ENCODE peak calls at places on chromosomes 5 and 9, in six cellular contexts. H is body of pancreas; O is lung; E is H7; G is tibial nerve; J is CD4-positive, CD25-positive, alpha-beta regulatory T cell. R is an unnamed sample.

GRCh38 chr5:171157233-171157632 is 151.8 kb upstream of the TLX3 start:
- DNase-seq in H (no peak), O (no peak), E (no peak), G (no peak), J (no peak), R (no peak)

GRCh38 chr5:165130656-165131055 is 1625.2 kb downstream of the MAT2B start:
- DNase-seq in H (no peak), O (no peak), E (no peak), G (no peak), J (no peak), R (no peak)

GRCh38 chr5:137320056-137321045 is 178.8 kb downstream of the SPOCK1 start:
- DNase-seq in H (peak; percentile 55), O (peak; percentile 37), E (peak; percentile 72), G (peak; percentile 56), J (peak; percentile 7), R (peak; percentile 8)

GRCh38 chr5:132260051-132260450 is 2.6 kb downstream of the PDLIM4 start:
- DNase-seq in H (no peak), O (no peak), E (peak; percentile 16), G (no peak), J (no peak), R (no peak)

GRCh38 chr5:115336964-115337363 is 40.5 kb upstream of the CCDC112 start:
- DNase-seq in H (no peak), O (no peak), E (no peak), G (no peak), J (no peak), R (no peak)

GRCh38 chr9:125608488-125609224 is 98.4 kb downstream of the MAPKAP1 start:
- DNase-seq in H (no peak), O (no peak), E (no peak), G (no peak), J (no peak), R (peak; percentile 10)

GRCh38 chr9:111287127-111287526 is 42.9 kb downstream of the OR2K2 start:
- DNase-seq in H (no peak), O (no peak), E (no peak), G (no peak), J (no peak), R (peak; percentile 43)

GRCh38 chr5:92527311-92528078 is 1053.5 kb downstream of the NR2F1-AS1 start:
- DNase-seq in H (no peak), O (no peak), E (no peak), G (no peak), J (no peak), R (no peak)

GRCh38 chr9:114718801-114719221 is 36.8 kb upstream of the TEX48 start:
- DNase-seq in H (no peak), O (no peak), E (no peak), G (no peak), J (peak; percentile 38), R (no peak)

GRCh38 chr5:10387690-10388089 is 34.2 kb downstream of the MARCHF6 start:
- DNase-seq in H (no peak), O (no peak), E (no peak), G (no peak), J (no peak), R (peak; percentile 63)

GRCh38 chr5:132500244-132500930 is 9.8 kb upstream of the IRF1 start:
- DNase-seq in H (no peak), O (peak; percentile 27), E (peak; percentile 5), G (no peak), J (no peak), R (no peak)

GRCh38 chr9:88218721-88219120 is 80.4 kb upstream of the SPATA31C2 start:
- DNase-seq in H (no peak), O (no peak), E (no peak), G (no peak), J (no peak), R (peak; percentile 56)

GRCh38 chr9:86405926-86406325 is 51.7 kb upstream of the TUT7 start:
- DNase-seq in H (no peak), O (no peak), E (peak; percentile 16), G (no peak), J (no peak), R (peak; percentile 76)

GRCh38 chr9:73613092-73613701 is 461.5 kb downstream of the ANXA1 start:
- DNase-seq in H (no peak), O (no peak), E (no peak), G (no peak), J (no peak), R (no peak)

GRCh38 chr5:76106149-76106548 is 23.0 kb downstream of the SV2C start:
- DNase-seq in H (no peak), O (no peak), E (peak; percentile 10), G (no peak), J (no peak), R (no peak)

GRCh38 chr9:130900701-130901497 is 4.3 kb upstream of the QRFP start:
- DNase-seq in H (no peak), O (no peak), E (no peak), G (no peak), J (no peak), R (no peak)
- H3K27me3 ChIP-seq in H (no peaks in the 10 kb centered on the region), O (peaks cover 2% of the 10 kb centered on the region), E (no peaks in the 10 kb centered on the region), G (peaks cover 74% of the 10 kb centered on the region), J (no peaks in the 10 kb centered on the region), R (no peaks in the 10 kb centered on the region)

DNA sequence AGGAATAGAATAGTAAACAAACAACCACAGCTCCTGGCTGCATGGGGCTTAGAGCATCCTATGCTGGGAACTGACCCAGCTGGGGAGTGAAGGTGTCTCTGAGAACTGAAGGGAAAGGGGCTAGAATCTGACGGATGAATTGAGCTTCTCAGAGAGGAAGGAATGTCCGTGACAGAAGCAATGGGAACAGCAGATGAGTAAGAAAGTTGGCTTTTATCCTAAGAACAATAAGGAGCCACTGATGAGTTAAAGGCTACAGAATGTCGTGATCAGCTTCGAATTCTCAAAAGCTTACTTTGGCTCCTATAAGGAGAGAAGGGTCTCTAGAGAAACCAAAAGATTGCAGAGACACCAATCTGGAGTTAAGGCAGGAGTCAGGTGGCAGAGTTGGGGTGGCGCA is 52.6 kb downstream of the EBF1 start:
- DNase-seq in H (no peak), O (no peak), E (no peak), G (no peak), J (no peak), R (no peak)
- H3K27me3 ChIP-seq in H (no peaks in the 10 kb centered on the region), O (no peaks in the 10 kb centered on the region), E (peaks cover 39% of the 10 kb centered on the region), G (no peaks in the 10 kb centered on the region), J (peaks cover 29% of the 10 kb centered on the region), R (peaks cover 3% of the 10 kb centered on the region)

DNA sequence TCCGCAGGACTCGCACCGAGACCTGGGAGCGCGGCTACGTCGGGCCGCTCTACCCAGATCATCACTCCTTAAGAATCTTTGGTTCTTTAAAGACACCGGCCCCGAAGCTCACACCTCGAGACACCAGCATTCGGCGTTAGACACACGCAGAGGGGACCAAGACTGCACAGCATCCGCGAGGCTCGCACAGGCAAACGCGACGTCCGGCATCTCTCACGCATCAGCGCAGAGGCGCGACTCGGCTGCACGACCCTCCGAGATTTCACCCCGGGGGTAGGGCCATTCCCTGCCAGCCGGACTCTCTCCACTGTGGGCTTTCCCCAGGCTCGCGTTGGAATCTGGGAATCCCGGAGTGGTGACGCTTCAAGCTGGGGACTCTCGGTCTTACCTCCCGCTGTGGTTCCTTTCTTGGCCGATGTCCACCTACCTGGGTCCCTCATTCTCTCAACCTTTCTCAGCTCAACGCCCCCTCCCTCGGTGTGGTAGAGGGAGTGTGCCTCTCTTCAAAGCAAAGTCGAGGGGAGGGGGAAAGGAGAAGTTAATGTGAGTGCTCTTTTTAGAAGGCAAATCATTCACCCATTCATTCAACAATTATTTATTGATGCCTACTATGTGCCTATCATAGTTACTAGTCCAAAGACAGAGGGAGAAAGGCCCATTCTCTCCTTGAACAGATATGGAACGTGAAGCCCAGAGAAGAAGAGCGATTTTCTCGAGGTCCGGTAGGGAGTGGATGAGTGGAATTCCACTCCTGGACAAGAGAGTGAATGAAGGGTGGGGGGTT is 1.3 kb upstream of the HAND1 start:
- DNase-seq in H (no peak), O (no peak), E (peak; percentile 66), G (no peak), J (no peak), R (no peak)
- H3K27me3 ChIP-seq in H (peaks cover 94% of the 10 kb centered on the region), O (peaks cover 8% of the 10 kb centered on the region), E (peaks cover 99% of the 10 kb centered on the region), G (peaks cover 100% of the 10 kb centered on the region), J (peaks cover 65% of the 10 kb centered on the region), R (peaks cover 99% of the 10 kb centered on the region)

DNA sequence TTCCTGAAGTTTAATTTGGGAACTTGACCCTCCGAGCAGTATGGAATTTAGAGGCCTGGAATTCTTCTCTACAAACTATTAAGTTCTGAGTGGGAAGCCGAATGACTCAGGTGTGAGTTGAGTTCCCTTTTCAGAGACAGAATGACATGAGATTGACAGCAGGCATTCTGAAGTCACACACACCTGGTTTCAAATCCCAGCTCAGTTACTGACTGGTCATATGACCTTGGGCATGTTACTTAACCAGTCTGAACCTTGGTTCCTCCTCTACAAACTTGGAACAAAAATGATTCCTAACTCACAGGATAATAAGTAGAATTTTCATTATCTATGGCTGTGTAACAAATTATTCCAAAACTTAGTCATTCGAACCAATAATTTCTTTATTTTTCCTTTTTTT is 45.5 kb upstream of the GPBP1 start:
- DNase-seq in H (no peak), O (no peak), E (no peak), G (no peak), J (no peak), R (no peak)
- H3K27me3 ChIP-seq in H (no peaks in the 10 kb centered on the region), O (no peaks in the 10 kb centered on the region), E (no peaks in the 10 kb centered on the region), G (no peaks in the 10 kb centered on the region), J (no peaks in the 10 kb centered on the region), R (no peaks in the 10 kb centered on the region)

DNA sequence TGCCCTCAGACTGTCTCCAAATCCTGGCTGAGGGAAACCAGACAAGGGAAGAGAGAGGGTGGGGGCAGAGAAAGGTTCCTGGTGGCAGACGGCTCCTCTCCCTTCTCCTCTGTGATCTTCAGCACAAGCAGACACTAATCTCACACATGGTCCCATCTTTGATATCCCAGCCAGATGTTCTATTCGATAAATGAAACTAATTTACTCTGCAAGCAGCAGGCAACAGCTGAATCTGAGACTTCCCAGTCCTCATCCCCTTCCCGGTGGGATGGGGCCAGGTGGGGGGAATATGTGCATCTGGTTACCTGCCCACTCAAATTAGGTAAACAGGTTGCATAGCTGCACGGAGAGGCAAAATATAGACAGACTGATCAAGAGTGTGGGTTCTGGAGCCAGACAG is 208.9 kb upstream of the PANK3 start:
- DNase-seq in H (no peak), O (no peak), E (no peak), G (no peak), J (no peak), R (no peak)
- H3K27me3 ChIP-seq in H (no peaks in the 10 kb centered on the region), O (no peaks in the 10 kb centered on the region), E (no peaks in the 10 kb centered on the region), G (no peaks in the 10 kb centered on the region), J (no peaks in the 10 kb centered on the region), R (no peaks in the 10 kb centered on the region)

DNA sequence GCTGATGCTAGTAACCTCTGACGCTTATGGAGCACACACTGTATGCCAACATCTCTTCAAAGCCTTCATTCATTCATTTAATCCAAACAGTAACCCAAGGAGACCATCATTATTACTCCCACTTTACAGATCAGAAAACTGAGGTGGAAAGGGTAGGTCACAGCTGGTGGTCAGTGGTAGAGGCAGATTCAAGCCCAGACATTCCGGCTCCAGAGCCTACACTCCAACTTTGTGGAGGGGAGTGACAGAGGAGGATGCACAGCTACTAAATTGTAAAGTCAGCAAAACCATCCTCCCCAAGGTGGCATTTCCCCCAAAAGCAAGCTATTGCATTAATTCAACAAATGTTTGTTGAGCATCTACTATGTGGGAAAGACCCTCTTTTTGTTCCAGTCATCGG is 110.5 kb upstream of the CPEB4 start:
- DNase-seq in H (no peak), O (no peak), E (no peak), G (no peak), J (no peak), R (no peak)
- H3K27me3 ChIP-seq in H (no peaks in the 10 kb centered on the region), O (no peaks in the 10 kb centered on the region), E (no peaks in the 10 kb centered on the region), G (no peaks in the 10 kb centered on the region), J (no peaks in the 10 kb centered on the region), R (no peaks in the 10 kb centered on the region)

R was measured in AG04450.